ENCODE peak calls at places on chromosome 10, in six cellular contexts. T is lung, E is AG04449, A is suprapubic skin, K is AG04450, M is body of pancreas. P is an unnamed sample.

GRCh38 chr10:15719899-15720634 is at the start of gene ITGA8:
- DNase-seq in T (no peak), E (no peak), A (no peak), K (no peak), M (no peak), P (no peak)

GRCh38 chr10:102246261-102246660 is 929 bp downstream of the GBF1 start:
- DNase-seq in T (no peak), E (no peak), A (no peak), K (no peak), M (no peak), P (no peak)

GRCh38 chr10:51386248-51386885 is 312.1 kb downstream of the PRKG1 start:
- DNase-seq in T (no peak), E (no peak), A (no peak), K (no peak), M (no peak), P (no peak)

GRCh38 chr10:3110782-3111625 is 43.7 kb downstream of the PFKP start:
- DNase-seq in T (no peak), E (no peak), A (no peak), K (no peak), M (no peak), P (no peak)

GRCh38 chr10:21130683-21131442 is 233.8 kb upstream of the NEBL start:
- DNase-seq in T (no peak), E (no peak), A (no peak), K (no peak), M (no peak), P (no peak)

GRCh38 chr10:110353244-110354119 is 48.8 kb upstream of the SMNDC1 start:
- DNase-seq in T (no peak), E (peak), A (no peak), K (peak), M (no peak), P (peak)

GRCh38 chr10:1406976-1407945 is 330.1 kb downstream of the ADARB2 start:
- DNase-seq in T (peak), E (no peak), A (no peak), K (no peak), M (no peak), P (no peak)

GRCh38 chr10:88508054-88508453 is 75.1 kb downstream of the RNLS start:
- DNase-seq in T (no peak), E (no peak), A (no peak), K (no peak), M (no peak), P (no peak)

GRCh38 chr10:101397140-101397539 is 43.2 kb downstream of the BTRC start:
- DNase-seq in T (no peak), E (no peak), A (no peak), K (peak), M (no peak), P (no peak)

GRCh38 chr10:62433181-62433692 is 59.1 kb downstream of the ZNF365 start:
- DNase-seq in T (peak), E (peak), A (no peak), K (peak), M (peak), P (peak)

GRCh38 chr10:21707498-21707897 is 173.5 kb downstream of the MLLT10 start:
- DNase-seq in T (no peak), E (no peak), A (no peak), K (no peak), M (no peak), P (no peak)

GRCh38 chr10:27743736-27744477 is 1.7 kb downstream of the MKX start:
- DNase-seq in T (no peak), E (no peak), A (no peak), K (no peak), M (peak), P (no peak)

GRCh38 chr10:21272585-21273399 is 252.7 kb downstream of the SKIDA1 start:
- DNase-seq in T (no peak), E (no peak), A (no peak), K (no peak), M (no peak), P (peak)

GRCh38 chr10:20492447-20492846 is 404.7 kb downstream of the NEBL start:
- DNase-seq in T (no peak), E (no peak), A (no peak), K (no peak), M (no peak), P (no peak)

GRCh38 chr10:126130291-126130710 is 233.9 kb downstream of the FANK1 start:
- DNase-seq in T (no peak), E (no peak), A (no peak), K (no peak), M (no peak), P (no peak)

GRCh38 chr10:122656741-122657140 is 42.9 kb downstream of the C10orf120 start:
- DNase-seq in T (no peak), E (no peak), A (peak), K (no peak), M (no peak), P (no peak)

GRCh38 chr10:131872837-131873375 is 27.9 kb upstream of the PPP2R2D start:
- DNase-seq in T (no peak), E (no peak), A (no peak), K (no peak), M (no peak), P (no peak)

GRCh38 chr10:30581779-30582380 is 47.7 kb downstream of the LYZL2 start:
- DNase-seq in T (no peak), E (no peak), A (no peak), K (peak), M (peak), P (no peak)

GRCh38 chr10:24811906-24812305 is 88.2 kb upstream of the ARHGAP21 start:
- DNase-seq in T (no peak), E (no peak), A (no peak), K (no peak), M (no peak), P (no peak)

GRCh38 chr10:116026315-116026714 is 246.7 kb downstream of the GFRA1 start:
- DNase-seq in T (no peak), E (no peak), A (no peak), K (no peak), M (no peak), P (no peak)
- TF ChIP-seq CTCF in T (no peak), E (no peak), A (no peak), K (no peak), M (no peak), P (no peak)

GRCh38 chr10:80463868-80464267 is 9.8 kb downstream of the TSPAN14 start:
- DNase-seq in T (no peak), E (no peak), A (no peak), K (no peak), M (no peak), P (no peak)
- H3K4me3 ChIP-seq in T (no peak), E (no peak), A (no peak), K (no peak), M (no peak), P (no peak)

GRCh38 chr10:73768881-73769280 is 13.0 kb upstream of the CHCHD1 start:
- DNase-seq in T (no peak), E (no peak), A (no peak), K (no peak), M (no peak), P (no peak)
- TF ChIP-seq CTCF in T (no peak), E (no peak), A (no peak), K (no peak), M (no peak), P (no peak)

GRCh38 chr10:72010234-72010992 is 46.2 kb downstream of the CHST3 start:
- DNase-seq in T (no peak), E (no peak), A (no peak), K (no peak), M (no peak), P (no peak)
- H3K4me3 ChIP-seq in T (no peak), E (no peak), A (no peak), K (no peak), M (no peak), P (no peak)

GRCh38 chr10:34206078-34206477 is 609.0 kb downstream of the PARD3 start:
- DNase-seq in T (no peak), E (no peak), A (no peak), K (no peak), M (no peak), P (no peak)
- TF ChIP-seq CTCF in T (no peak), E (no peak), A (no peak), K (no peak), M (no peak), P (no peak)

DNA sequence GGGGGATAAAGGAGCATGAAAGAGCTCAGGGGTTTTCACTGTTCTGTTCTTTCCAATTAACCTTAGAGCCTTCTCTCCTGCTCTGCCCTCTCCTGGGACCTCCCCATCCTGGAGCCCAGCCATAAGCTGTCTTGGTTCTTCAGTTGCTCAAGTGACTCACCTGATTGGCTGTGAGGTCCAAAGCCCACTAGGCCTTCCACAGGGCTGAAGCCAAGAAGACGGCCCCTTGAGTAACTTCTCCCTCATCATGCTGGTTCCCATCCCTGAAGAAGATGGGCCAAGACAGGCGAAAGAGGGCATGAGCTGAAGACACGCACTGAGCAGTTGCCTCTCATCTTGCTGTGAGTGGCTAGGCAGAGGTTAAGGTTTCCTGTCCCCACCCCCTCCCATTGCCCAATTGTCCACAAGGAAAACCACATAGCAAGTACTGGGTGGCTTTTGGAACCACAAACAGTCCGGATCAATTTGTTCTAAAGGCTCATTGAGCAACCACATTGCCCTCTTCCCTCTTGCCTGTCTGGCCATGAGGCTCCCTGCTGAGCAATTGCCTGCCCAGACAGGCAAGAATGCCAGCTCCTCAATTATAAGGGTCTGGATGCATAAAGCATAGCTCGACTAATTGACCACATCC is 43.9 kb upstream of the GPAM start:
- DNase-seq in T (peak), E (peak), A (no peak), K (no peak), M (no peak), P (no peak)
- H3K4me3 ChIP-seq in T (no peak), E (no peak), A (no peak), K (no peak), M (no peak), P (no peak)

GRCh38 chr10:50271564-50272250 is 20.4 kb upstream of the ASAH2 start:
- DNase-seq in T (no peak), E (no peak), A (no peak), K (no peak), M (no peak), P (no peak)
- TF ChIP-seq CTCF in T (no peak), E (no peak), A (no peak), K (no peak), M (no peak), P (no peak)

GRCh38 chr10:7590271-7590670 is 76.5 kb downstream of the ITIH5 start:
- DNase-seq in T (no peak), E (no peak), A (no peak), K (no peak), M (no peak), P (no peak)
- H3K4me3 ChIP-seq in T (no peak), E (no peak), A (no peak), K (no peak), M (no peak), P (no peak)

GRCh38 chr10:72567884-72568283 is 58.0 kb downstream of the MICU1 start:
- DNase-seq in T (no peak), E (no peak), A (no peak), K (no peak), M (no peak), P (no peak)
- TF ChIP-seq CTCF in T (no peak), E (no peak), A (no peak), K (peak), M (peak), P (peak)

DNA sequence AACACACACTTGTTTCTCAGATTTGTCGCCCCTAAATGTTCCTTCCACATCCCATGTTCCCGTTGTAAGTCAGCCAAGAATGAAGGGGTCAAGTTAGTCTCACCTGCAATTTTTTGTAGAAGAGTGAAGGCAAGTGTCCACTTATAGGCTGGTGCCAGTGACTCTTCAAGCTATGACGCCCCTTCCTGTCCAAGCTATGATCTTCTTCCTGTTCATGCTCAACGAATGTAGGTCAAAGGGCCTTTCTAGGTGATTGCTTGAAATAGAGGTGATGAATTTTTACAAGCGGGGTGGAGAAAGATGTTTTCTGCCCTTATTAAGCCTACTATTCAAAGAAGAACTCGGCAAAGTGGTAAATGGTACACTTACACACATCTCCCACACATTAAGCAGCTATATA is 41.0 kb downstream of the CDK1 start:
- DNase-seq in T (no peak), E (no peak), A (no peak), K (no peak), M (no peak), P (no peak)
- H3K4me3 ChIP-seq in T (no peak), E (no peak), A (no peak), K (no peak), M (no peak), P (no peak)

P was measured in PC-9.